ENCODE peak calls at places on chromosomes 12 and 14, in six cellular contexts. S is lung, F is endodermal cell, J is neural crest cell, M is Calu3, I is H9. A is an unnamed sample.
A peak's percentile ranks its signal among the peaks of the same experiment; 100 is the strongest.

GRCh38 chr14:24324024-24324423 is 10.8 kb downstream of the ADCY4 start:
- DNase-seq in S (no peak), F (no peak), J (no peak), M (no peak), I (no peak), A (no peak)

GRCh38 chr12:122421263-122421814 is 1.1 kb downstream of the CLIP1 start:
- DNase-seq in S (peak; percentile 52), F (no peak), J (no peak), M (peak; percentile 65), I (no peak), A (peak; percentile 34)

GRCh38 chr12:106840217-106840616 is 65.7 kb downstream of the RIC8B start:
- DNase-seq in S (no peak), F (peak; percentile 62), J (no peak), M (peak; percentile 36), I (no peak), A (peak; percentile 23)

GRCh38 chr12:52139579-52140062 is 52.2 kb downstream of the KRT80 start:
- DNase-seq in S (no peak), F (peak; percentile 94), J (no peak), M (peak; percentile 73), I (peak; percentile 87), A (peak; percentile 18)

GRCh38 chr12:47741340-47741703 is 16.0 kb upstream of the ENDOU start:
- DNase-seq in S (peak; percentile 64), F (no peak), J (no peak), M (peak; percentile 65), I (no peak), A (no peak)

GRCh38 chr12:102026728-102027127 is 35.1 kb downstream of the WASHC3 start:
- DNase-seq in S (no peak), F (peak; percentile 53), J (no peak), M (no peak), I (no peak), A (no peak)

GRCh38 chr12:30977124-30977523 is 50.6 kb downstream of the TSPAN11 start:
- DNase-seq in S (no peak), F (no peak), J (no peak), M (no peak), I (no peak), A (no peak)

GRCh38 chr12:5022465-5023061 is 21.1 kb upstream of the KCNA5 start:
- DNase-seq in S (no peak), F (peak; percentile 93), J (peak; percentile 32), M (peak; percentile 36), I (peak; percentile 87), A (no peak)

GRCh38 chr12:79451988-79452387 is 238.8 kb downstream of the PAWR start:
- DNase-seq in S (no peak), F (no peak), J (no peak), M (peak; percentile 16), I (no peak), A (peak; percentile 93)

GRCh38 chr12:6632026-6632978 is 3.5 kb downstream of the LPAR5 start:
- DNase-seq in S (no peak), F (peak; percentile 58), J (no peak), M (no peak), I (no peak), A (no peak)

GRCh38 chr14:54786816-54787215 is 115.8 kb downstream of the GCH1 start:
- DNase-seq in S (no peak), F (peak; percentile 24), J (no peak), M (no peak), I (no peak), A (no peak)

GRCh38 chr12:623865-624372 is 39.3 kb downstream of the NINJ2 start:
- DNase-seq in S (no peak), F (peak; percentile 69), J (no peak), M (no peak), I (no peak), A (no peak)

GRCh38 chr12:52006726-52007157 is at the start of gene TAMALIN:
- DNase-seq in S (peak; percentile 55), F (no peak), J (peak; percentile 64), M (peak; percentile 6), I (peak; percentile 64), A (no peak)

GRCh38 chr12:51346581-51346980 is at the start of gene CELA1:
- DNase-seq in S (no peak), F (no peak), J (no peak), M (no peak), I (no peak), A (no peak)

GRCh38 chr12:123936956-123937706 is 35.5 kb downstream of the CCDC92 start:
- DNase-seq in S (no peak), F (peak; percentile 43), J (no peak), M (no peak), I (no peak), A (no peak)

GRCh38 chr12:11962795-11963347 is 107.9 kb upstream of the BCL2L14 start:
- DNase-seq in S (no peak), F (peak; percentile 40), J (no peak), M (no peak), I (no peak), A (no peak)

GRCh38 chr12:124884587-124885438 is 21.1 kb upstream of the SCARB1 start:
- DNase-seq in S (no peak), F (peak; percentile 87), J (no peak), M (peak; percentile 52), I (peak; percentile 71), A (no peak)

GRCh38 chr14:68476212-68476964 is 316.5 kb downstream of the ZFP36L1 start:
- DNase-seq in S (no peak), F (no peak), J (no peak), M (no peak), I (no peak), A (peak; percentile 90)

GRCh38 chr14:63276016-63276415 is 42.7 kb downstream of the GPHB5 start:
- DNase-seq in S (no peak), F (no peak), J (no peak), M (no peak), I (no peak), A (no peak)

GRCh38 chr12:80868576-80868975 is 69.2 kb downstream of the LIN7A start:
- DNase-seq in S (no peak), F (no peak), J (no peak), M (no peak), I (no peak), A (no peak)

GRCh38 chr14:105364100-105364708 is 34.1 kb upstream of the TEX22 start:
- DNase-seq in S (no peak), F (no peak), J (no peak), M (peak; percentile 32), I (no peak), A (peak; percentile 69)

GRCh38 chr12:122102331-122102730 is 23.8 kb downstream of the MLXIP start:
- DNase-seq in S (no peak), F (no peak), J (no peak), M (no peak), I (no peak), A (no peak)

GRCh38 chr14:56098021-56098420 is 20.2 kb upstream of the PELI2 start:
- DNase-seq in S (no peak), F (no peak), J (no peak), M (no peak), I (no peak), A (no peak)

GRCh38 chr12:62581288-62582064 is 114.8 kb downstream of the MON2 start:
- DNase-seq in S (no peak), F (peak; percentile 58), J (no peak), M (no peak), I (no peak), A (peak; percentile 64)

GRCh38 chr12:104681012-104681690 is 224.4 kb downstream of the CHST11 start:
- DNase-seq in S (no peak), F (no peak), J (no peak), M (no peak), I (no peak), A (no peak)

GRCh38 chr12:112327209-112327930 is 54.9 kb downstream of the HECTD4 start:
- DNase-seq in S (no peak), F (no peak), J (no peak), M (no peak), I (no peak), A (no peak)

GRCh38 chr12:42669471-42669997 is 80.0 kb upstream of the PRICKLE1 start:
- DNase-seq in S (no peak), F (no peak), J (no peak), M (no peak), I (no peak), A (no peak)

GRCh38 chr14:103259801-103260628 is 74.0 kb upstream of the EIF5 start:
- DNase-seq in S (no peak), F (no peak), J (no peak), M (peak; percentile 39), I (no peak), A (no peak)

GRCh38 chr12:52215587-52216031 is 17.4 kb upstream of the KRT7 start:
- DNase-seq in S (no peak), F (peak; percentile 77), J (no peak), M (peak; percentile 83), I (no peak), A (no peak)

GRCh38 chr12:67068204-67068731 is 200.9 kb upstream of the CAND1 start:
- DNase-seq in S (no peak), F (peak; percentile 88), J (peak; percentile 27), M (peak; percentile 41), I (peak; percentile 71), A (no peak)
- TF ChIP-seq CTCF in S (no peak), F (peak; percentile 64), J (no peak), M (no peak), I (peak; percentile 42), A (no peak)

GRCh38 chr14:93207468-93208308 is 632 bp downstream of the UBR7 start:
- DNase-seq in S (peak; percentile 59), F (peak; percentile 83), J (peak; percentile 49), M (peak; percentile 69), I (no peak), A (peak; percentile 40)
- TF ChIP-seq CTCF in S (peak; percentile 21), F (peak; percentile 65), J (peak; percentile 51), M (peak; percentile 38), I (peak; percentile 58), A (peak; percentile 60)

GRCh38 chr12:110780448-110780847 is 37.8 kb upstream of the PPP1CC start:
- DNase-seq in S (no peak), F (no peak), J (no peak), M (no peak), I (no peak), A (no peak)

GRCh38 chr12:110782922-110783321 is 40.2 kb upstream of the PPP1CC start:
- DNase-seq in S (no peak), F (no peak), J (no peak), M (no peak), I (no peak), A (no peak)

GRCh38 chr12:110786012-110786411 is 43.3 kb upstream of the PPP1CC start:
- DNase-seq in S (no peak), F (no peak), J (no peak), M (no peak), I (no peak), A (no peak)

GRCh38 chr12:110782068-110782467 is 39.4 kb upstream of the PPP1CC start:
- DNase-seq in S (no peak), F (no peak), J (no peak), M (no peak), I (peak; percentile 41), A (no peak)

GRCh38 chr12:110785240-110785639 is 42.5 kb upstream of the PPP1CC start:
- DNase-seq in S (no peak), F (no peak), J (no peak), M (no peak), I (no peak), A (no peak)
- TF ChIP-seq CTCF in S (no peak), F (no peak), J (no peak), M (no peak), I (no peak), A (no peak)

DNA sequence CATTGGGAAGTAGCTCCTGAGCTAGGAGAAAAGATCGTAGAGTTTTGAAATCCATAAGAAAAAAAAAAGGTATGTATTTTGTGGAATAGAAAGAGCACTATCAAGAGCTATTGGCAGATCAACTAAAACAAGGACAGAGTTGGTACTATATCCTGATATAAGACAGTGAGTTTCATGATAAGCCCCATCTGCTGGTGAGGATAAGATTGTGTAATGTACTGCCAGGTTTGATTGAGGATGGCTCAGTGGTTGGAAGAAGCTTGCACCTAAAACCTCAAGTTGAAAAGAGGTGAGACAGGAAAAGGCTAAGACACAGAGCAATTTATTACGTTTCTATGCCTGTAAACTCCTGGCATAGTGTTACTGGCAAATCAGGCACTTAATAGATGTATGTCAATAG is 525.6 kb downstream of the FLRT2 start:
- DNase-seq in S (no peak), F (no peak), J (no peak), M (no peak), I (no peak), A (no peak)
- TF ChIP-seq CTCF in S (no peak), F (peak; percentile 52), J (peak; percentile 36), M (no peak), I (no peak), A (peak; percentile 32)